ENCODE peak calls at places on chromosome 17, in ten cellular contexts. One of them, this sample, is unnamed.

GRCh38 chr17:69669441-69670178 is 255.1 kb downstream of the MAP2K6 start:
- DNase-seq in HFFc6: no peak
- DNase-seq in HL-60: no peak
- DNase-seq in choroid plexus epithelial cell: no peak
- DNase-seq in endothelial cell: no peak
- DNase-seq in WTC11: no peak
- DNase-seq in HFF-Myc: no peak
- DNase-seq in transverse colon: no peak
- DNase-seq in lower leg skin: no peak
- DNase-seq in thoracic aorta: no peak
- DNase-seq in this sample: no peak

GRCh38 chr17:48634446-48635208 is 8.5 kb upstream of the HOXB9 start:
- DNase-seq in HFFc6: no peak
- DNase-seq in HL-60: no peak
- DNase-seq in choroid plexus epithelial cell: no peak
- DNase-seq in endothelial cell: no peak
- DNase-seq in WTC11: no peak
- DNase-seq in HFF-Myc: no peak
- DNase-seq in transverse colon: peak
- DNase-seq in lower leg skin: no peak
- DNase-seq in thoracic aorta: no peak
- DNase-seq in this sample: no peak

GRCh38 chr17:50604470-50604869 is 30.2 kb upstream of the ABCC3 start:
- DNase-seq in HFFc6: no peak
- DNase-seq in HL-60: no peak
- DNase-seq in choroid plexus epithelial cell: peak
- DNase-seq in endothelial cell: peak
- DNase-seq in WTC11: peak
- DNase-seq in HFF-Myc: peak
- DNase-seq in transverse colon: peak
- DNase-seq in lower leg skin: no peak
- DNase-seq in thoracic aorta: no peak
- DNase-seq in this sample: no peak

GRCh38 chr17:5118219-5118618 is 2.4 kb downstream of the USP6 start:
- DNase-seq in HFFc6: no peak
- DNase-seq in HL-60: no peak
- DNase-seq in choroid plexus epithelial cell: no peak
- DNase-seq in endothelial cell: no peak
- DNase-seq in WTC11: no peak
- DNase-seq in HFF-Myc: no peak
- DNase-seq in transverse colon: peak
- DNase-seq in lower leg skin: no peak
- DNase-seq in thoracic aorta: no peak
- DNase-seq in this sample: no peak

GRCh38 chr17:44132275-44132821 is 8.9 kb upstream of the HDAC5 start:
- DNase-seq in HFFc6: peak
- DNase-seq in HL-60: no peak
- DNase-seq in choroid plexus epithelial cell: no peak
- DNase-seq in endothelial cell: no peak
- DNase-seq in WTC11: no peak
- DNase-seq in HFF-Myc: no peak
- DNase-seq in transverse colon: no peak
- DNase-seq in lower leg skin: no peak
- DNase-seq in thoracic aorta: no peak
- DNase-seq in this sample: no peak

GRCh38 chr17:41571561-41572434 is at the start of gene KRT9:
- DNase-seq in HFFc6: no peak
- DNase-seq in HL-60: no peak
- DNase-seq in choroid plexus epithelial cell: no peak
- DNase-seq in endothelial cell: no peak
- DNase-seq in WTC11: no peak
- DNase-seq in HFF-Myc: no peak
- DNase-seq in transverse colon: no peak
- DNase-seq in lower leg skin: no peak
- DNase-seq in thoracic aorta: no peak
- DNase-seq in this sample: no peak

GRCh38 chr17:57615836-57616235 is 129.3 kb downstream of the CCDC182 start:
- DNase-seq in HFFc6: no peak
- DNase-seq in HL-60: no peak
- DNase-seq in choroid plexus epithelial cell: no peak
- DNase-seq in endothelial cell: no peak
- DNase-seq in WTC11: no peak
- DNase-seq in HFF-Myc: no peak
- DNase-seq in transverse colon: no peak
- DNase-seq in lower leg skin: no peak
- DNase-seq in thoracic aorta: no peak
- DNase-seq in this sample: no peak

GRCh38 chr17:68950725-68951124 is 4.5 kb downstream of the ABCA8 start:
- DNase-seq in HFFc6: no peak
- DNase-seq in HL-60: no peak
- DNase-seq in choroid plexus epithelial cell: no peak
- DNase-seq in endothelial cell: no peak
- DNase-seq in WTC11: no peak
- DNase-seq in HFF-Myc: no peak
- DNase-seq in transverse colon: no peak
- DNase-seq in lower leg skin: no peak
- DNase-seq in thoracic aorta: no peak
- DNase-seq in this sample: no peak

GRCh38 chr17:9904277-9905077 is 594 bp downstream of the RCVRN start:
- DNase-seq in HFFc6: no peak
- DNase-seq in HL-60: no peak
- DNase-seq in choroid plexus epithelial cell: no peak
- DNase-seq in endothelial cell: no peak
- DNase-seq in WTC11: no peak
- DNase-seq in HFF-Myc: no peak
- DNase-seq in transverse colon: no peak
- DNase-seq in lower leg skin: no peak
- DNase-seq in thoracic aorta: no peak
- DNase-seq in this sample: no peak

GRCh38 chr17:57461082-57461481 is 204.8 kb downstream of the MSI2 start:
- DNase-seq in HFFc6: peak
- DNase-seq in HL-60: no peak
- DNase-seq in choroid plexus epithelial cell: no peak
- DNase-seq in endothelial cell: no peak
- DNase-seq in WTC11: no peak
- DNase-seq in HFF-Myc: no peak
- DNase-seq in transverse colon: no peak
- DNase-seq in lower leg skin: no peak
- DNase-seq in thoracic aorta: no peak
- DNase-seq in this sample: no peak

GRCh38 chr17:16486373-16487250 is 5.4 kb downstream of the LRRC75A start:
- DNase-seq in HFFc6: peak
- DNase-seq in HL-60: no peak
- DNase-seq in choroid plexus epithelial cell: peak
- DNase-seq in endothelial cell: no peak
- DNase-seq in WTC11: peak
- DNase-seq in HFF-Myc: peak
- DNase-seq in transverse colon: peak
- DNase-seq in lower leg skin: peak
- DNase-seq in thoracic aorta: peak
- DNase-seq in this sample: peak

GRCh38 chr17:350706-351435 is 1.7 kb downstream of the RPH3AL start:
- DNase-seq in HFFc6: peak
- DNase-seq in HL-60: no peak
- DNase-seq in choroid plexus epithelial cell: peak
- DNase-seq in endothelial cell: peak
- DNase-seq in WTC11: no peak
- DNase-seq in HFF-Myc: peak
- DNase-seq in transverse colon: peak
- DNase-seq in lower leg skin: peak
- DNase-seq in thoracic aorta: no peak
- DNase-seq in this sample: peak

GRCh38 chr17:76683011-76683755 is 27.6 kb downstream of the MXRA7 start:
- DNase-seq in HFFc6: no peak
- DNase-seq in HL-60: no peak
- DNase-seq in choroid plexus epithelial cell: no peak
- DNase-seq in endothelial cell: no peak
- DNase-seq in WTC11: peak
- DNase-seq in HFF-Myc: no peak
- DNase-seq in transverse colon: no peak
- DNase-seq in lower leg skin: no peak
- DNase-seq in thoracic aorta: no peak
- DNase-seq in this sample: no peak
- TF ChIP-seq CTCF in HFFc6: peak
- TF ChIP-seq CTCF in HL-60: peak
- TF ChIP-seq CTCF in choroid plexus epithelial cell: peak
- TF ChIP-seq CTCF in endothelial cell: peak
- TF ChIP-seq CTCF in WTC11: no peak
- TF ChIP-seq CTCF in HFF-Myc: no peak
- TF ChIP-seq CTCF in transverse colon: no peak
- TF ChIP-seq CTCF in lower leg skin: no peak
- TF ChIP-seq CTCF in thoracic aorta: no peak
- TF ChIP-seq CTCF in this sample: no peak

DNA sequence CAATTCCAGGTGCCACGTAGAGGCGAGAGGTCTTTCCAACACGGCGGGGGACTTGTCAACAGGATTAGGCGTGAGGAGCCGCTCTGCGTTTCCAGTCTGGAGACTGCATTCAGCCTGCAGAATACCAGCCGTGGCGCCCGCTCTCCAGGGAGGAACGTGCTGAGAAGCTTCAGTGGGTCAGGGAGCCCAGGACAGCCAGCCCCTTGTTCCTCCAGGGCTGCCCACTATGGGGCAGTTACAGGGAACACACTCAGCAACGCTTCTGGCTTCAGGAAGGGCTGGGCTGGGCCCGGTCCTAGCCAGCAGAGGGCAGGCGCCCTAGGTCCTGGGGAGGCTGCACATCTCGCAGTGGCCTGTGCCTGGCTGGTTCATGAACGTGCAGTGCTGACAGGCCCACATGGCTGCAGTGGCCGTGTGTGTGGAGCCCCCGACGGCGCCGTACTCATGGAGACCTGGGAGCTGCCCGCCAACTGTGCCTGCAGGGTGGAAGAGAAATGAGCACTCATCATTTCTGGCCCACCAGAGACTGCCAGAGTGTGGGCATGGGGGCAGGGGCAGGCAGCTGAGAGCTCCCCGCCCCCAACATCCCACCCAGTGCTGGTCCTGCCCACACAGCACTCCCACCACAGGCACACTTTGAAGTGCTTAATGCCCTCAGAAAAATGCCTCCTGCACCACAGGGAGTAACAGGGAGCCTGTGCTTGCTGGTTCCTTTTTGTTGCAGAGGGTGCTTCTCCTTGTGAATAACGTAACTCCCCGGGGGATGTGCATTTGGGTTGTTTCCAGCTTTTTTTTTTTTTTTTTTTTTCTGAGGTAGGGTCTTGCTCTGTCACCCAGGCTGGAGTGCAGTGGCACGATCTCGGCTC is 7.0 kb upstream of the FAAP100 start:
- DNase-seq in HFFc6: no peak
- DNase-seq in HL-60: peak
- DNase-seq in choroid plexus epithelial cell: peak
- DNase-seq in endothelial cell: no peak
- DNase-seq in WTC11: peak
- DNase-seq in HFF-Myc: no peak
- DNase-seq in transverse colon: no peak
- DNase-seq in lower leg skin: no peak
- DNase-seq in thoracic aorta: no peak
- DNase-seq in this sample: no peak
- TF ChIP-seq CTCF in HFFc6: peak
- TF ChIP-seq CTCF in HL-60: peak
- TF ChIP-seq CTCF in choroid plexus epithelial cell: peak
- TF ChIP-seq CTCF in endothelial cell: no peak
- TF ChIP-seq CTCF in WTC11: no peak
- TF ChIP-seq CTCF in HFF-Myc: no peak
- TF ChIP-seq CTCF in transverse colon: no peak
- TF ChIP-seq CTCF in lower leg skin: no peak
- TF ChIP-seq CTCF in thoracic aorta: no peak
- TF ChIP-seq CTCF in this sample: no peak

GRCh38 chr17:33163827-33164555 is 129.1 kb downstream of the ASIC2 start:
- DNase-seq in HFFc6: no peak
- DNase-seq in HL-60: no peak
- DNase-seq in choroid plexus epithelial cell: no peak
- DNase-seq in endothelial cell: no peak
- DNase-seq in WTC11: no peak
- DNase-seq in HFF-Myc: no peak
- DNase-seq in transverse colon: no peak
- DNase-seq in lower leg skin: no peak
- DNase-seq in thoracic aorta: no peak
- DNase-seq in this sample: no peak
- TF ChIP-seq CTCF in HFFc6: no peak
- TF ChIP-seq CTCF in HL-60: no peak
- TF ChIP-seq CTCF in choroid plexus epithelial cell: no peak
- TF ChIP-seq CTCF in endothelial cell: no peak
- TF ChIP-seq CTCF in WTC11: no peak
- TF ChIP-seq CTCF in HFF-Myc: no peak
- TF ChIP-seq CTCF in transverse colon: no peak
- TF ChIP-seq CTCF in lower leg skin: no peak
- TF ChIP-seq CTCF in thoracic aorta: no peak
- TF ChIP-seq CTCF in this sample: no peak

GRCh38 chr17:40107266-40107980 is 7.0 kb upstream of the NR1D1 start:
- DNase-seq in HFFc6: no peak
- DNase-seq in HL-60: peak
- DNase-seq in choroid plexus epithelial cell: peak
- DNase-seq in endothelial cell: no peak
- DNase-seq in WTC11: no peak
- DNase-seq in HFF-Myc: no peak
- DNase-seq in transverse colon: no peak
- DNase-seq in lower leg skin: peak
- DNase-seq in thoracic aorta: no peak
- DNase-seq in this sample: no peak

GRCh38 chr17:40111221-40112128 is 10.3 kb upstream of the MSL1 start:
- DNase-seq in HFFc6: peak
- DNase-seq in HL-60: peak
- DNase-seq in choroid plexus epithelial cell: peak
- DNase-seq in endothelial cell: peak
- DNase-seq in WTC11: peak
- DNase-seq in HFF-Myc: peak
- DNase-seq in transverse colon: peak
- DNase-seq in lower leg skin: peak
- DNase-seq in thoracic aorta: peak
- DNase-seq in this sample: peak

GRCh38 chr17:40110026-40110425 is 9.6 kb upstream of the NR1D1 start:
- DNase-seq in HFFc6: no peak
- DNase-seq in HL-60: no peak
- DNase-seq in choroid plexus epithelial cell: no peak
- DNase-seq in endothelial cell: no peak
- DNase-seq in WTC11: peak
- DNase-seq in HFF-Myc: no peak
- DNase-seq in transverse colon: no peak
- DNase-seq in lower leg skin: peak
- DNase-seq in thoracic aorta: no peak
- DNase-seq in this sample: no peak

GRCh38 chr17:40110457-40110856 is 10.1 kb upstream of the NR1D1 start:
- DNase-seq in HFFc6: no peak
- DNase-seq in HL-60: no peak
- DNase-seq in choroid plexus epithelial cell: no peak
- DNase-seq in endothelial cell: no peak
- DNase-seq in WTC11: no peak
- DNase-seq in HFF-Myc: no peak
- DNase-seq in transverse colon: no peak
- DNase-seq in lower leg skin: peak
- DNase-seq in thoracic aorta: no peak
- DNase-seq in this sample: no peak

GRCh38 chr17:40109471-40109824 is 9.1 kb upstream of the NR1D1 start:
- DNase-seq in HFFc6: no peak
- DNase-seq in HL-60: no peak
- DNase-seq in choroid plexus epithelial cell: no peak
- DNase-seq in endothelial cell: no peak
- DNase-seq in WTC11: no peak
- DNase-seq in HFF-Myc: no peak
- DNase-seq in transverse colon: no peak
- DNase-seq in lower leg skin: no peak
- DNase-seq in thoracic aorta: no peak
- DNase-seq in this sample: no peak
- TF ChIP-seq CTCF in HFFc6: peak
- TF ChIP-seq CTCF in HL-60: no peak
- TF ChIP-seq CTCF in choroid plexus epithelial cell: peak
- TF ChIP-seq CTCF in endothelial cell: no peak
- TF ChIP-seq CTCF in WTC11: no peak
- TF ChIP-seq CTCF in HFF-Myc: peak
- TF ChIP-seq CTCF in transverse colon: peak
- TF ChIP-seq CTCF in lower leg skin: no peak
- TF ChIP-seq CTCF in thoracic aorta: no peak
- TF ChIP-seq CTCF in this sample: no peak

This sample was measured in Calu3.